ENCODE peak calls at places on chromosomes 6 and 20, in four cellular contexts. E is T1000, T is cardiac muscle cell, W is upper lobe of right lung. U is an unnamed sample.

GRCh38 chr20:48471176-48471575 is 356.6 kb downstream of the PREX1 start:
- DNase-seq in E (no peak), T (no peak), W (no peak), U (no peak)

GRCh38 chr20:40797425-40797824 is 108.4 kb upstream of the MAFB start:
- DNase-seq in E (no peak), W (no peak), T (peak), U (no peak)

GRCh38 chr20:1800777-1801176 is 94.4 kb upstream of the SIRPA start:
- DNase-seq in T (peak), W (no peak), E (no peak), U (no peak)

GRCh38 chr6:128663238-128663637 is 142.8 kb upstream of the PTPRK start:
- DNase-seq in T (no peak), W (no peak), E (no peak), U (no peak)

GRCh38 chr20:50478162-50479036 is 31.8 kb upstream of the PTPN1 start:
- DNase-seq in W (peak), T (peak), E (no peak), U (no peak)

GRCh38 chr6:165800337-165800736 is 137.3 kb upstream of the PDE10A start:
- DNase-seq in W (no peak), E (no peak), T (peak), U (no peak)

GRCh38 chr6:53786832-53787231 is 8.0 kb upstream of the LRRC1 start:
- DNase-seq in E (no peak), T (no peak), W (no peak), U (no peak)

GRCh38 chr6:133761706-133762105 is 127.2 kb upstream of the TCF21 start:
- DNase-seq in E (no peak), T (peak), W (no peak), U (peak)

GRCh38 chr20:57037689-57038088 is 228.8 kb downstream of the BMP7 start:
- DNase-seq in T (no peak), E (no peak), W (no peak), U (no peak)

GRCh38 chr6:155040946-155041345 is 45.8 kb downstream of the TIAM2 start:
- DNase-seq in W (no peak), E (no peak), T (no peak), U (no peak)

GRCh38 chr6:362924-363249 is 28.7 kb upstream of the IRF4 start:
- DNase-seq in W (no peak), T (no peak), E (no peak), U (no peak)

U was measured in amniotic stem cell.